ENCODE peak calls at places on chromosomes 12 and 14, in seven cellular contexts. J is CD8-positive, alpha-beta memory T cell; K is IMR-90; N is endothelial cell of umbilical vein; I is astrocyte; S is substantia nigra; H is CD4-positive, alpha-beta T cell. X is an unnamed sample.
A peak's percentile ranks its signal among the peaks of the same experiment; 100 is the strongest.

GRCh38 chr14:50697659-50698290 is 29.7 kb upstream of the SAV1 start:
- DNase-seq in J (no peak), K (peak; percentile 31), N (no peak), I (peak; percentile 18), S (no peak), H (no peak), X (no peak)

GRCh38 chr14:98742001-98742400 is 530.0 kb downstream of the BCL11B start:
- DNase-seq in J (no peak), K (no peak), N (no peak), I (no peak), S (no peak), H (no peak), X (peak; percentile 44)

GRCh38 chr14:92692822-92693226 is 55.6 kb downstream of the LGMN start:
- DNase-seq in J (peak; percentile 58), K (peak; percentile 29), N (peak; percentile 67), I (peak; percentile 25), S (no peak), H (peak; percentile 37), X (peak; percentile 89)

GRCh38 chr12:104667139-104667538 is 210.4 kb downstream of the CHST11 start:
- DNase-seq in J (no peak), K (peak; percentile 14), N (no peak), I (peak; percentile 79), S (no peak), H (no peak), X (no peak)

GRCh38 chr14:56490379-56490778 is 89.2 kb upstream of the TMEM260 start:
- DNase-seq in J (no peak), K (peak; percentile 40), N (peak; percentile 44), I (peak; percentile 14), S (no peak), H (no peak), X (no peak)

GRCh38 chr12:4116251-4117111 is 157.1 kb upstream of the CCND2 start:
- DNase-seq in J (no peak), K (peak; percentile 82), N (peak; percentile 14), I (peak; percentile 69), S (no peak), H (no peak), X (peak; percentile 79)

GRCh38 chr12:127182018-127182417 is 1085.0 kb upstream of the TMEM132C start:
- DNase-seq in J (no peak), K (no peak), N (no peak), I (no peak), S (no peak), H (no peak), X (no peak)

GRCh38 chr12:106074706-106075392 is 63.9 kb downstream of the NUAK1 start:
- DNase-seq in J (no peak), K (peak; percentile 66), N (peak; percentile 87), I (peak; percentile 90), S (no peak), H (no peak), X (no peak)

GRCh38 chr12:10372534-10372931 is 17.3 kb downstream of the KLRK1 start:
- DNase-seq in J (no peak), K (no peak), N (no peak), I (no peak), S (no peak), H (no peak), X (no peak)

GRCh38 chr12:52566847-52567291 is 6.8 kb downstream of the KRT74 start:
- DNase-seq in J (peak; percentile 82), K (no peak), N (no peak), I (no peak), S (no peak), H (no peak), X (peak; percentile 6)

GRCh38 chr14:20143911-20144310 is 5.3 kb downstream of the OR4N5 start:
- DNase-seq in J (no peak), K (no peak), N (no peak), I (no peak), S (no peak), H (no peak), X (no peak)

GRCh38 chr12:75239987-75240386 is 30.3 kb upstream of the KCNC2 start:
- DNase-seq in J (no peak), K (no peak), N (no peak), I (no peak), S (no peak), H (no peak), X (no peak)

GRCh38 chr12:27176765-27177164 is 67.3 kb upstream of the STK38L start:
- DNase-seq in J (no peak), K (peak; percentile 80), N (peak; percentile 54), I (peak; percentile 75), S (no peak), H (no peak), X (peak; percentile 46)

GRCh38 chr14:102917469-102918211 is 4.8 kb upstream of the AMN start:
- DNase-seq in J (peak; percentile 75), K (peak; percentile 24), N (peak; percentile 47), I (no peak), S (peak; percentile 29), H (peak; percentile 46), X (peak; percentile 97)

GRCh38 chr12:16606936-16607335 is 974 bp upstream of the LMO3 start:
- DNase-seq in J (no peak), K (no peak), N (no peak), I (no peak), S (peak; percentile 28), H (no peak), X (peak; percentile 56)

GRCh38 chr12:20602671-20603402 is 92.3 kb upstream of the SLCO1C1 start:
- DNase-seq in J (no peak), K (peak; percentile 88), N (peak; percentile 77), I (peak; percentile 96), S (no peak), H (no peak), X (peak; percentile 72)

GRCh38 chr14:73786942-73787759 is 64.5 kb upstream of the PTGR2 start:
- DNase-seq in J (peak; percentile 79), K (peak; percentile 35), N (peak; percentile 37), I (no peak), S (peak; percentile 72), H (peak; percentile 40), X (no peak)

GRCh38 chr12:119151445-119151844 is 27.3 kb upstream of the HSPB8 start:
- DNase-seq in J (no peak), K (no peak), N (no peak), I (no peak), S (no peak), H (no peak), X (no peak)

GRCh38 chr14:76872796-76873432 is 46.7 kb downstream of the LRRC74A start:
- DNase-seq in J (peak; percentile 82), K (peak; percentile 35), N (peak; percentile 41), I (no peak), S (peak; percentile 60), H (peak; percentile 57), X (peak; percentile 92)

GRCh38 chr12:67520611-67521010 is 127.9 kb upstream of the DYRK2 start:
- DNase-seq in J (no peak), K (no peak), N (no peak), I (peak; percentile 62), S (no peak), H (no peak), X (no peak)

GRCh38 chr12:29599397-29599796 is 101.9 kb upstream of the OVCH1 start:
- DNase-seq in J (no peak), K (peak; percentile 44), N (no peak), I (no peak), S (no peak), H (no peak), X (peak; percentile 60)

GRCh38 chr14:83290447-83290846 is 1756.8 kb upstream of the SEL1L start:
- DNase-seq in J (no peak), K (no peak), N (no peak), I (no peak), S (no peak), H (no peak), X (no peak)

GRCh38 chr14:65287264-65288131 is 125.0 kb upstream of the FUT8 start:
- DNase-seq in J (peak; percentile 64), K (no peak), N (peak; percentile 4), I (no peak), S (no peak), H (peak; percentile 24), X (no peak)

GRCh38 chr12:131832393-131833231 is 4.4 kb downstream of the MMP17 start:
- DNase-seq in J (no peak), K (peak; percentile 30), N (no peak), I (no peak), S (peak; percentile 36), H (no peak), X (peak; percentile 93)
- H3K27ac ChIP-seq in J (no peak overlapping the region), K (peak overlapping the region; percentile 87), N (no peak overlapping the region), I (no peak overlapping the region), S (peak overlapping the region; percentile 55), H (no peak overlapping the region), X (no peak overlapping the region)

GRCh38 chr12:32486158-32486557 is 86.8 kb downstream of the FGD4 start:
- DNase-seq in J (no peak), K (no peak), N (peak; percentile 85), I (no peak), S (no peak), H (no peak), X (no peak)

GRCh38 chr12:32483993-32484392 is 84.6 kb downstream of the FGD4 start:
- DNase-seq in J (no peak), K (no peak), N (no peak), I (no peak), S (no peak), H (no peak), X (no peak)

GRCh38 chr12:32482226-32482625 is 82.9 kb downstream of the FGD4 start:
- DNase-seq in J (no peak), K (no peak), N (peak; percentile 71), I (no peak), S (no peak), H (no peak), X (no peak)

GRCh38 chr12:32488132-32488531 is 88.8 kb downstream of the FGD4 start:
- DNase-seq in J (no peak), K (no peak), N (no peak), I (no peak), S (no peak), H (no peak), X (peak; percentile 26)

DNA sequence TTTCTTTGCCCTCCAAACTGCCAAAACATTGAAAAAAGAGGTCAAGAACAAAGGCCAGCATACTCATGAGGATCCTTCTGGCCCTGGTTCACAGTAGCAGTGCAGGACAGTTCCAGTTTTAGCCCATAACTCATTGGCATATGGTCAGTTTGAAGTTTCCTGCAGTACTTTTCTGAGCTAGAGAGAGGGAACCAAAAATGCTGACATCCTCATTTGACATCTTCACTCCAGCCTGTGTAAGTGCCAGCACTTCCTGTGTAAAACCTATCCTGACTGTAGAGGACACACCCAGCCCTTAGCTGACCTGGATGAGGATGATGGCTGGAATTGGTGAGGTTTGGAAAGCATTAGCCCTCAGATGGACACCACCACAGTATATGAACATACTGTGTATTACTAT is 84.1 kb downstream of the FGD4 start:
- DNase-seq in J (no peak), K (no peak), N (no peak), I (no peak), S (peak; percentile 31), H (no peak), X (no peak)
- H3K27ac ChIP-seq in J (no peak overlapping the region), K (no peak overlapping the region), N (no peak overlapping the region), I (no peak overlapping the region), S (no peak overlapping the region), H (no peak overlapping the region), X (no peak overlapping the region)

GRCh38 chr12:68932701-68933563 is at the start of gene CPM:
- DNase-seq in J (peak; percentile 64), K (peak; percentile 25), N (peak; percentile 8), I (peak; percentile 33), S (peak; percentile 72), H (peak; percentile 42), X (peak; percentile 96)
- H3K27ac ChIP-seq in J (no peak within 1 kb of the TSS), K (no peak within 1 kb of the TSS), N (no peak within 1 kb of the TSS), I (no peak within 1 kb of the TSS), S (peak within 1 kb of the TSS; percentile 88), H (no peak within 1 kb of the TSS), X (peak within 1 kb of the TSS; percentile 37)

DNA sequence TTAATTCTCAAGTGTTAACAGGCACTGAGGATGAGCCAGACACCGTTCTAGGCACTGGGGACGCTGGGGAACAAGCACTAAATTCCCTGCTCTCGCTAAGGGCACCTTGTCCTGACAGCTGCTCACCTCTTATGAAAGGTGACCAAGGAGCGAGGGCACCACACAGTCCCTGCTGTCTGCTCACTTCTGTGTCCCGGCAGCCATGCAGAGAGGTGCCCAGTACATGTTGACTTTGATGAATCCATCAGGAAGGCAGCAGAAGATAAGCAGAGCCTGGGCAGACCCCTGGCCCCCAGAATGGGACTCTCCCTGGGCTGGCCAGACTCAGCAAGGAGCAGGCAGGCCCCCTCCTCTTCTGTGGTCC is 14.1 kb downstream of the C14orf132 start:
- DNase-seq in J (no peak), K (no peak), N (no peak), I (no peak), S (no peak), H (no peak), X (no peak)
- H3K27ac ChIP-seq in J (no peak overlapping the region), K (no peak overlapping the region), N (no peak overlapping the region), I (peak overlapping the region; percentile 95), S (peak overlapping the region; percentile 69), H (no peak overlapping the region), X (peak overlapping the region; percentile 95)

X was measured in osteoblast.